ENCODE peak calls at places on chromosome X, in four cellular contexts. C is body of pancreas, V is transverse colon, P is psoas muscle. D is an unnamed sample.

GRCh38 chrX:21730011-21730410 is 27.9 kb downstream of the SMPX start:
- DNase-seq in V (no peak), P (no peak), C (no peak), D (no peak)

GRCh38 chrX:68945603-68946228 is 116.9 kb downstream of the EFNB1 start:
- DNase-seq in C (no peak), V (peak; percentile 12), P (no peak), D (no peak)

GRCh38 chrX:148771440-148771839 is 271.0 kb downstream of the AFF2 start:
- DNase-seq in C (no peak), V (no peak), P (no peak), D (no peak)

GRCh38 chrX:35622021-35622420 is 176.1 kb upstream of the MAGEB16 start:
- DNase-seq in P (no peak), C (no peak), V (no peak), D (no peak)

GRCh38 chrX:2484232-2484631 is 16.5 kb downstream of the DHRSX start:
- DNase-seq in C (peak; percentile 8), P (no peak), V (no peak), D (no peak)

GRCh38 chrX:153719701-153720100 is 4.5 kb downstream of the BCAP31 start:
- DNase-seq in P (no peak), V (no peak), C (peak; percentile 54), D (no peak)

GRCh38 chrX:107979534-107979933 is 2.6 kb downstream of the TEX13B start:
- DNase-seq in C (no peak), P (no peak), V (no peak), D (no peak)

GRCh38 chrX:22110729-22111494 is 78.8 kb downstream of the PHEX start:
- DNase-seq in P (no peak), V (no peak), C (peak; percentile 13), D (no peak)

GRCh38 chrX:51459125-51459524 is 37.3 kb downstream of the NUDT11 start:
- DNase-seq in C (no peak), V (no peak), P (no peak), D (no peak)

GRCh38 chrX:101685923-101686322 is 26.3 kb upstream of the ARMCX2 start:
- DNase-seq in V (no peak), P (no peak), C (no peak), D (no peak)

GRCh38 chrX:39595977-39596376 is 501.8 kb downstream of the BCOR start:
- DNase-seq in V (no peak), C (no peak), P (no peak), D (no peak)

GRCh38 chrX:8345473-8345872 is 119.2 kb upstream of the VCX3B start:
- DNase-seq in P (no peak), C (no peak), V (no peak), D (no peak)

GRCh38 chrX:107718156-107718621 is 57.4 kb downstream of the TSC22D3 start:
- DNase-seq in C (peak; percentile 88), P (peak; percentile 75), V (peak; percentile 88), D (no peak)

GRCh38 chrX:31224321-31225012 is 152.6 kb upstream of the FTHL17 start:
- DNase-seq in V (no peak), P (no peak), C (no peak), D (no peak)

GRCh38 chrX:136574548-136574947 is 42.5 kb downstream of the VGLL1 start:
- DNase-seq in C (no peak), V (no peak), P (no peak), D (no peak)

GRCh38 chrX:10173331-10173900 is 16.6 kb downstream of the CLCN4 start:
- DNase-seq in C (no peak), V (no peak), P (peak; percentile 71), D (peak; percentile 84)

GRCh38 chrX:42708222-42708621 is 69.7 kb downstream of the PPP1R2C start:
- DNase-seq in P (no peak), C (no peak), V (no peak), D (no peak)

GRCh38 chrX:41332005-41332404 is 2.0 kb upstream of the DDX3X start:
- DNase-seq in V (no peak), P (no peak), C (no peak), D (no peak)

GRCh38 chrX:6226646-6227444 is 1.8 kb downstream of the NLGN4X start:
- DNase-seq in P (no peak), C (no peak), V (no peak), D (no peak)

GRCh38 chrX:134990475-134991473 is at the start of gene SMIM10:
- DNase-seq in V (peak; percentile 61), C (peak; percentile 54), P (peak; percentile 88), D (peak; percentile 22)
- H3K4me3 ChIP-seq in V (peak within 1 kb of the TSS; percentile 27), C (no peak within 1 kb of the TSS), P (peak within 1 kb of the TSS; percentile 68), D (peak within 1 kb of the TSS; percentile 44)

GRCh38 chrX:93259029-93259428 is 414.3 kb downstream of the NAP1L3 start:
- DNase-seq in C (no peak), P (no peak), V (no peak), D (no peak)
- TF ChIP-seq CTCF in C (no peak), P (no peak), V (no peak), D (no peak)

GRCh38 chrX:24166078-24166477 is 16.5 kb downstream of the ZFX start:
- DNase-seq in C (no peak), V (no peak), P (no peak), D (no peak)

GRCh38 chrX:24173115-24173847 is 23.8 kb downstream of the ZFX start:
- DNase-seq in C (no peak), V (no peak), P (no peak), D (no peak)

GRCh38 chrX:24169211-24169610 is 19.7 kb downstream of the ZFX start:
- DNase-seq in P (no peak), V (no peak), C (no peak), D (no peak)

GRCh38 chrX:24167719-24168472 is 18.4 kb downstream of the ZFX start:
- DNase-seq in C (no peak), V (no peak), P (no peak), D (no peak)

GRCh38 chrX:24168807-24169206 is 19.3 kb downstream of the ZFX start:
- DNase-seq in P (no peak), V (no peak), C (no peak), D (no peak)
- H3K4me3 ChIP-seq in P (no peak overlapping the region), V (no peak overlapping the region), C (no peak overlapping the region), D (no peak overlapping the region)

DNA sequence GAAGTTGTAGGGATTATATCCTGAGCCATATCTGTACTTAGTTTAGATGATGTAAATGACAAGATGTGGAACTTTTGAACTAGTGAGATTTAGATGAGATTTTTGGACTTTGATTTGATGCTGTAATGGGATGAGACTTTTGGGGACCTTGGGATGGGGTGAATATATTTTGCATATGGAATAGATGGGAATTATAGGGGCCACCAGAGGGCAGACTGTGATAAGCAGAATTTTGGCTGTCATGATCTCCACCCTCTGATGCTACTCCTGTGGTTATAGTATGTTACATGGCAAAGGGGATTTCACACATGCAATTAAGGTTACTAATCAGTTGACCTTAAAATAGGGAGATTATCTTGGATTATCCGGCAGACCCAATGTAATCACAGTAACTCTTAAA is 214.0 kb upstream of the NHS start:
- DNase-seq in P (no peak), C (no peak), V (no peak), D (no peak)
- TF ChIP-seq CTCF in P (no peak), C (no peak), V (no peak), D (peak; percentile 21)

GRCh38 chrX:13692771-13693231 is 3.9 kb downstream of the RAB9A start:
- DNase-seq in C (no peak), P (no peak), V (no peak), D (no peak)
- H3K4me3 ChIP-seq in C (no peak overlapping the region), P (no peak overlapping the region), V (no peak overlapping the region), D (no peak overlapping the region)

GRCh38 chrX:132875705-132876508 is 82.5 kb downstream of the HS6ST2 start:
- DNase-seq in P (no peak), C (no peak), V (no peak), D (no peak)

GRCh38 chrX:132877954-132878536 is 80.4 kb downstream of the HS6ST2 start:
- DNase-seq in V (no peak), C (no peak), P (no peak), D (no peak)

GRCh38 chrX:132876509-132876837 is 82.0 kb downstream of the HS6ST2 start:
- DNase-seq in P (no peak), V (no peak), C (no peak), D (no peak)

GRCh38 chrX:132876933-132877332 is 81.5 kb downstream of the HS6ST2 start:
- DNase-seq in P (no peak), V (no peak), C (no peak), D (no peak)
- TF ChIP-seq CTCF in P (no peak), V (no peak), C (no peak), D (no peak)

DNA sequence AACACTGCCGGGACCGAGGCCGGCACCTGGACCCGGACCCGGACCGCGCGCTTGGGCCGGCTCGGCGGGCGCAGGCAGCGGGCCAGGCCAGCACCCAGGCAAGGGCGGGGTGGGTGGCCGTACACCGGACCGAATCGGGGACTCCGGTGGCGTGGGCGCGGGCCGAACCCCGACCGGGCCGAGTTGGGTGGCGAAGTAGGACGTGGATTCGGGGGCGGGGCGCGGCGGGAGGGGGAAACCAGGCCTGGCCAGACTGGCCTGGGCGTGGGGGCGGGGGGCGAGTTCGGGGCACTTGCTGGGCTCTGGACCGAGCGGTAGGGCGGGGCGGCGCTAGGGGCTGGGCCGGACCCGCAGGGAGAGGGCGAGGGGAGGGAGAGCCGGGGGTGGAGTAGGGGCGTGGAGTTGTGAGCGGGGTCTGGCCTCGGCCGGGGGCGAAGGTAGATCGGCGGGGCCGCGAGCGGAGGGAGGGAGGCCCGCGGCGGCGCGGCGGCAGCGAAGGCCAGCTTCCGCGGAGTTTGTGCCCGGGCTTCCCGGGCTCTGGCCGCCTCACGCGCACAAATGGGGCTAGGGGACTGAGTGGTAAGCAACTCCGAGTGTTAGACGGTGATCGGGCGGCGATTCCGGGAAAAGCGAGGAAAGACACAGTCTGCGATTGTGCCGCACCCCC is 1.8 kb upstream of the BCORL1 start:
- DNase-seq in V (peak; percentile 73), C (peak; percentile 54), P (peak; percentile 69), D (no peak)
- H3K4me3 ChIP-seq in V (no peak overlapping the region), C (peak overlapping the region; percentile 36), P (no peak overlapping the region), D (no peak overlapping the region)

DNA sequence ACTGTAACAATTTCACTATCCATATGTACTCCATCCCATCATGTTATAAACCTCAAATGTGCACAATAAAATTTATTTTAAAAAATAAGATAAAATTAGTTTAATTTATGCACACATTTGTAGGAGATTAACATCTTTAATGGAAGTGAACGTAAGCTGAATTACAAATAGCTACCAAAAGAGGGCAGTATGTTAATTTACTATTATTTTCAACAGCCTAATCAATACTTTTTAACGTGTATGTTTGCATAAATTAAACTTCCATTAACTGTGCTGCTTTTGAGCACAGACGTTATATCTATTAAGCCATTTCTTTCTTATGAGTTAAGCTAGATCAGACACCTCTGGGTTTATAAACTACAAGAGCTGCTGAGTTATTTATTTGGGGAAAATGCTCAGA is 56.5 kb upstream of the PHKA2 start:
- DNase-seq in P (no peak), C (no peak), V (no peak), D (no peak)
- TF ChIP-seq CTCF in P (no peak), C (no peak), V (no peak), D (peak; percentile 31)

D was measured in retinal pigment epithelial cell.